ENCODE peak calls at places on chromosomes 4 and X, in six cellular contexts. F is GM04503; Y is lower leg skin; J is activated CD4-positive, alpha-beta T cell treated with anti-CD3 and anti-CD28 coated beads, Interleukin-2, amount 10 ng/mL, durations not matched to agents 7 days and 5 days; T is NCI-H460; U is NCI-H774. V is an unnamed sample.
A peak's percentile ranks its signal among the peaks of the same experiment; 100 is the strongest.

GRCh38 chr4:5900844-5901243 is 8.0 kb upstream of the CRMP1 start:
- DNase-seq in F (no peak), Y (no peak), J (no peak), T (no peak), U (no peak), V (no peak)

GRCh38 chrX:39613508-39613921 is 484.2 kb downstream of the BCOR start:
- DNase-seq in F (no peak), Y (no peak), J (peak; percentile 7), T (no peak), U (no peak), V (no peak)

GRCh38 chr4:8254076-8254475 is 15.5 kb upstream of the HTRA3 start:
- DNase-seq in F (no peak), Y (no peak), J (no peak), T (no peak), U (no peak), V (no peak)

GRCh38 chr4:13920901-13921300 is 293.4 kb upstream of the BOD1L1 start:
- DNase-seq in F (peak; percentile 100), Y (peak; percentile 42), J (no peak), T (peak; percentile 47), U (no peak), V (no peak)

GRCh38 chr4:62431513-62431912 is 1231.4 kb downstream of the ADGRL3 start:
- DNase-seq in F (no peak), Y (no peak), J (no peak), T (no peak), U (no peak), V (no peak)

GRCh38 chr4:185693548-185694215 is 118.3 kb downstream of the SORBS2 start:
- DNase-seq in F (no peak), Y (no peak), J (no peak), T (no peak), U (no peak), V (no peak)

GRCh38 chrX:103343105-103343504 is 13.1 kb downstream of the TCEAL7 start:
- DNase-seq in F (no peak), Y (peak; percentile 21), J (peak; percentile 38), T (peak; percentile 36), U (no peak), V (peak; percentile 45)

GRCh38 chr4:56505269-56506109 is at the start of gene ARL9:
- DNase-seq in F (peak; percentile 6), Y (peak; percentile 20), J (peak; percentile 69), T (no peak), U (no peak), V (peak; percentile 73)

GRCh38 chr4:189500970-189501369 is 439.7 kb upstream of the FRG1 start:
- DNase-seq in F (no peak), Y (no peak), J (no peak), T (no peak), U (no peak), V (no peak)

GRCh38 chr4:70993181-70994068 is at the start of gene DCK:
- DNase-seq in F (peak; percentile 63), Y (peak; percentile 82), J (peak; percentile 84), T (peak; percentile 75), U (peak; percentile 95), V (peak; percentile 93)

GRCh38 chr4:37802068-37802666 is 24.3 kb upstream of the PGM2 start:
- DNase-seq in F (no peak), Y (no peak), J (no peak), T (peak; percentile 75), U (peak; percentile 90), V (peak; percentile 64)

GRCh38 chrX:1595711-1596060 is 4.3 kb downstream of the AKAP17A start:
- DNase-seq in F (no peak), Y (no peak), J (no peak), T (no peak), U (no peak), V (peak; percentile 39)

GRCh38 chrX:18596096-18596495 is 75.8 kb downstream of the RS1 start:
- DNase-seq in F (no peak), Y (no peak), J (no peak), T (no peak), U (no peak), V (no peak)

GRCh38 chr4:176676901-176677300 is 115.8 kb downstream of the VEGFC start:
- DNase-seq in F (no peak), Y (no peak), J (no peak), T (no peak), U (no peak), V (peak; percentile 39)

GRCh38 chrX:136209016-136209738 is 42.0 kb downstream of the MAP7D3 start:
- DNase-seq in F (no peak), Y (no peak), J (peak; percentile 49), T (peak; percentile 44), U (no peak), V (peak; percentile 80)

GRCh38 chr4:183355405-183355804 is 33.2 kb upstream of the CLDN24 start:
- DNase-seq in F (peak; percentile 54), Y (no peak), J (no peak), T (no peak), U (no peak), V (peak; percentile 41)

GRCh38 chrX:9859711-9860555 is 73.7 kb downstream of the SHROOM2 start:
- DNase-seq in F (no peak), Y (no peak), J (no peak), T (no peak), U (no peak), V (no peak)

GRCh38 chr4:129641179-129641578 is 545.2 kb downstream of the C4orf33 start:
- DNase-seq in F (no peak), Y (peak; percentile 22), J (peak; percentile 62), T (peak; percentile 39), U (no peak), V (peak; percentile 85)

GRCh38 chrX:110665636-110666035 is 130.0 kb downstream of the CHRDL1 start:
- DNase-seq in F (no peak), Y (no peak), J (peak; percentile 14), T (peak; percentile 31), U (no peak), V (peak; percentile 19)

GRCh38 chr4:8858188-8858924 is 13.3 kb downstream of the HMX1 start:
- DNase-seq in F (no peak), Y (no peak), J (no peak), T (no peak), U (no peak), V (no peak)

GRCh38 chrX:102840871-102841705 is 96.0 kb upstream of the RAB40AL start:
- DNase-seq in F (no peak), Y (no peak), J (no peak), T (peak; percentile 4), U (no peak), V (no peak)

GRCh38 chr4:78604988-78605387 is 53.4 kb downstream of the ANXA3 start:
- DNase-seq in F (no peak), Y (no peak), J (no peak), T (no peak), U (no peak), V (no peak)

GRCh38 chrX:153657161-153657560 is 10.2 kb downstream of the DUSP9 start:
- DNase-seq in F (no peak), Y (no peak), J (no peak), T (no peak), U (no peak), V (no peak)

GRCh38 chr4:70996014-70996353 is 2.5 kb downstream of the DCK start:
- DNase-seq in F (no peak), Y (no peak), J (peak; percentile 42), T (no peak), U (no peak), V (no peak)

GRCh38 chr4:111991797-111992196 is 153.5 kb upstream of the FAM241A start:
- DNase-seq in F (peak; percentile 65), Y (peak; percentile 21), J (no peak), T (peak; percentile 54), U (no peak), V (no peak)

GRCh38 chrX:16466640-16467432 is 183.1 kb upstream of the S100G start:
- DNase-seq in F (no peak), Y (no peak), J (no peak), T (no peak), U (no peak), V (no peak)

GRCh38 chr4:14787894-14788293 is 214.4 kb upstream of the CPEB2 start:
- DNase-seq in F (no peak), Y (no peak), J (no peak), T (no peak), U (no peak), V (no peak)

V was measured in adrenal gland.